ENCODE peak calls at places on chromosomes 7 and 10, in eight cellular contexts. P is Peyer's patch, X is uterus, G is hepatocyte, I is brain microvascular endothelial cell, K is PC-9, C is PC-3, W is HFF-Myc. M is an unnamed sample.

GRCh38 chr7:40551685-40552576 is 417.1 kb downstream of the SUGCT start:
- DNase-seq in P (no peak), X (no peak), G (peak), I (peak), K (no peak), C (peak), W (peak), M (peak)

GRCh38 chr10:83544049-83544448 is 595.3 kb upstream of the GHITM start:
- DNase-seq in P (no peak), X (no peak), G (no peak), I (no peak), K (no peak), C (no peak), W (no peak), M (no peak)

GRCh38 chr7:28207486-28208158 is 27.0 kb upstream of the JAZF1 start:
- DNase-seq in P (no peak), X (no peak), G (no peak), I (no peak), K (no peak), C (peak), W (no peak), M (no peak)

GRCh38 chr10:1413256-1413655 is 324.1 kb downstream of the ADARB2 start:
- DNase-seq in P (no peak), X (no peak), G (no peak), I (no peak), K (no peak), C (no peak), W (no peak), M (no peak)

GRCh38 chr7:7970620-7971307 is 2.2 kb downstream of the GLCCI1 start:
- DNase-seq in P (no peak), X (no peak), G (no peak), I (no peak), K (no peak), C (peak), W (no peak), M (no peak)

GRCh38 chr7:20441346-20441745 is 110.6 kb downstream of the ITGB8 start:
- DNase-seq in P (no peak), X (no peak), G (no peak), I (no peak), K (no peak), C (no peak), W (no peak), M (no peak)

GRCh38 chr10:93672022-93672678 is 30.2 kb downstream of the FRA10AC1 start:
- DNase-seq in P (no peak), X (no peak), G (no peak), I (no peak), K (no peak), C (no peak), W (no peak), M (no peak)

GRCh38 chr7:65438593-65438992 is 64.9 kb downstream of the ZNF92 start:
- DNase-seq in P (no peak), X (no peak), G (peak), I (peak), K (peak), C (peak), W (peak), M (peak)

GRCh38 chr7:34672430-34672829 is 14.4 kb downstream of the NPSR1 start:
- DNase-seq in P (no peak), X (no peak), G (no peak), I (no peak), K (no peak), C (peak), W (no peak), M (no peak)

GRCh38 chr10:69215405-69216176 is 4.5 kb upstream of the HKDC1 start:
- DNase-seq in P (no peak), X (no peak), G (no peak), I (no peak), K (no peak), C (no peak), W (no peak), M (no peak)

GRCh38 chr10:87092861-87093460 is 1.7 kb downstream of the GLUD1 start:
- DNase-seq in P (no peak), X (no peak), G (peak), I (peak), K (peak), C (peak), W (no peak), M (no peak)

GRCh38 chr10:59876695-59877094 is 29.7 kb downstream of the CCDC6 start:
- DNase-seq in P (no peak), X (no peak), G (no peak), I (no peak), K (no peak), C (peak), W (no peak), M (no peak)

GRCh38 chr10:86653379-86653778 is 968 bp upstream of the OPN4 start:
- DNase-seq in P (no peak), X (no peak), G (no peak), I (no peak), K (no peak), C (no peak), W (no peak), M (no peak)

GRCh38 chr7:4399121-4399520 is 283.0 kb upstream of the FOXK1 start:
- DNase-seq in P (no peak), X (no peak), G (no peak), I (no peak), K (no peak), C (no peak), W (no peak), M (no peak)

GRCh38 chr7:70582921-70583895 is 548.7 kb upstream of the GALNT17 start:
- DNase-seq in P (no peak), X (no peak), G (no peak), I (no peak), K (no peak), C (no peak), W (no peak), M (no peak)
- TF ChIP-seq CTCF in P (no peak), X (no peak), G (no peak), I (no peak), K (no peak), C (no peak), W (no peak), M (no peak)

DNA sequence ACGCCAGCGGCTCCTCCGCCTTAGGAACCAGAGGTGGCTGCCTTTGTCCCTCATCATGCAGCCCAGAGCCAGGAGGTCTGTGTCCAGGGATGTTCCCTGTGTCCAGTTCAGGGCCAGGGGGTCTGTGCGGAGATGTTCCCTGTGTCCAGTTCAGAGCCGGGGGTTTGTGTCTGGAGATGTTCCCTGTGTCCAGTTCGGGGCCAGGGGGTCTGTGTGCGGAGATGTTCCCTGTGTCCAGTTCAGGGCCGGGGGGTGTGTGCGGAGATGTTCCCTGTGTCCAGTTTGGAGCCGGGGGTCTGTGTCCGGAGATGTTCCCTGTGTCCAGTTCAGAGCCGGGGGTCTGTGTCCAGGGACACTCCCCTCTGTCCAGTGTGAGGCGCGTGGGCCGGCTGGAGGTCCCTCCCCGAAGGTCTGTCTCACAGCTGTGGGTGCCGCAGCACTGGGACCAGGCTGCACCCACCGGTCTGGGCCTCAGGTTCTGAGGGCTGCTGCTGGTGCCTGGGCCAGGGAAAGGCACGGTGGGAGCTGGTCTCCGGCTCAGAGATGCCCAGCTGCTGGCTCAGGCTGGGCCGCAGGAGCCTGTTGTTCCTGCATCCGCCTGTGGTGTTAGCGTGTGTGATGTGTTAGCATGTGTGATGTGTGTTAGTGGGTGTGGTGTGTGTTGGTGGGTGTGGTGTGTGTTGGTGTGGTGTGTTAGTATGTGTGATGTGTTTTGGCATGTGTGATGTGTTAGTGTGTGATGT is 67.9 kb upstream of the CFAP46 start:
- DNase-seq in P (peak), X (no peak), G (no peak), I (no peak), K (no peak), C (no peak), W (no peak), M (no peak)
- H3K4me3 ChIP-seq in P (no peak), X (no peak), G (no peak), I (no peak), K (no peak), C (no peak), W (no peak), M (no peak)

GRCh38 chr10:100943508-100943907 is 25.8 kb upstream of the SEMA4G start:
- DNase-seq in P (no peak), X (no peak), G (no peak), I (no peak), K (no peak), C (no peak), W (no peak), M (no peak)
- TF ChIP-seq CTCF in P (no peak), X (no peak), G (no peak), I (no peak), K (no peak), C (no peak), W (no peak), M (no peak)

DNA sequence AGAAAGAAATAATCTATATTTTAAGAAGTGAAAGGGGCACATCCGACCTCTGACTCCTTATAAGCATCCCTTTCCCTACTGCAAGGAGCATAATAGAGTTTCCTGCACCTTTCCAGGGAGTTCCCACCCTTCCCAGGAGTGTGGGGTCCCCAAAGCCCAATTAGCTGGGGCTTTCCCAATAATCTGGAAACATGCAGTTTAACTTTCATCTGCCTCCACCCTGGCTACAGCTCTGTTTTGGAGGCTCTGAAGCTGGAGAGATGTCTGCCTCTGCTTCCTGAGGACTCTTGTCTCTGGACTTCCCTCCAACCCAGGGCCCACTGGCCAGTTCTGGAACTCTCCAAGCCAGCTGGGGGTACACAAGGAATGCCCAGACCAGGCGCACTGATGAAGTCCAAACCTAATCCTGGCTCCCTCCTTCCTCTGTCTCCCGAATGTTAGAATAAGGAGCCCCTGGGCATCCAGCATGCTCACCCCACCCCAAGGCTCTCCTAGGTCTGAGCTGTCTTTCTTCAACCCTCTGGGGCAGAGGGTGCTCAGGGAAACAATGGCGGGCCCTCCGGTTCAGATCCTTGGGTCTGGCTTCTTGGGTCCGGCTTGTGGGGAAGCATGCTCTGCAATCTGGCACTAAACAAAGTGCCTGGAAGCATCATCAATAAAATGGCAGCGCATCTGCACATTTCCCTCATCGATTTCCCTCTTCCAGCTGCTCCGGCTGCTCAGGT is 13.4 kb downstream of the HOXA4 start:
- DNase-seq in P (no peak), X (no peak), G (no peak), I (no peak), K (no peak), C (no peak), W (no peak), M (peak)
- H3K4me3 ChIP-seq in P (peak), X (no peak), G (no peak), I (peak), K (peak), C (no peak), W (no peak), M (no peak)

GRCh38 chr10:130043491-130043890 is 67.1 kb downstream of the C10orf143 start:
- DNase-seq in P (no peak), X (no peak), G (no peak), I (no peak), K (no peak), C (no peak), W (no peak), M (no peak)
- TF ChIP-seq CTCF in P (no peak), X (no peak), G (no peak), I (no peak), K (no peak), C (no peak), W (no peak), M (no peak)

GRCh38 chr10:26214538-26215461 is 1.8 kb upstream of the GAD2 start:
- DNase-seq in P (no peak), X (no peak), G (no peak), I (no peak), K (no peak), C (no peak), W (no peak), M (no peak)

GRCh38 chr10:26214004-26214403 is 2.6 kb upstream of the GAD2 start:
- DNase-seq in P (no peak), X (no peak), G (no peak), I (no peak), K (no peak), C (no peak), W (no peak), M (no peak)

GRCh38 chr10:26212511-26212910 is 4.1 kb upstream of the GAD2 start:
- DNase-seq in P (no peak), X (no peak), G (no peak), I (no peak), K (no peak), C (no peak), W (no peak), M (no peak)

GRCh38 chr10:26213157-26213780 is 3.3 kb upstream of the GAD2 start:
- DNase-seq in P (no peak), X (no peak), G (no peak), I (no peak), K (no peak), C (no peak), W (no peak), M (no peak)

DNA sequence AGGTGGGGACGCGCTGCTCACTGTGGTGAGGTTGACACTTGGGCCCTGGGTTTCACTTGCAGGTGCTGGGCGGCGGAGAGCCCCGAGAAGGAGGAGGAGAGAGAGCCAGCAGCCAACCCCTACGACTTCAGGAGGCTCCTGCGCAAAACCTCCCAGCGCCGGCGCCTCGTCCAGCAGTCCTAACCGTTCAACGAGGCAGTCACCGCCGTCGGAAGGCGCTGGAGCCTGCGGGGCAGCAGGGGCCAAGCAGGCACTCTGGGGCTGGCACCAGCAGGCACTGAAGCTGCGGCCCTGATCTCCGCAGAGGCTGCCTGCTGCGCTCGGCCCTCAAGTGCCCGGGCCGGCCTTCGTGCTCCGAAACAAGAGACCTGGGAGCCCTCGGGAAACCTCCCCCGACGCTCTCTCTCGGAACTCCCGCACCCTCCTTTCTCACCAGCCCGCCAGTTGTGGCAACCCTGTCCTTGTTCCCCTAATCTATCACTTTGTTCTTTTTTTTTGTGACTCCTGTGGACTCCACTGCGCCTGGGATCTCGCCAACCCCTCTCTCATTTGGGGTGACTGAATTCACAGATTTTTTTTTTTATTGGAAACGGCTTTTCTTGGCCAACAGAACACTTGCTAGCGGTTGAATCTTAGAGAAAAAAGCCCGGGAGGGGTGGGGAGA is 4.7 kb upstream of the GAD2 start:
- DNase-seq in P (no peak), X (no peak), G (peak), I (no peak), K (no peak), C (no peak), W (no peak), M (no peak)
- H3K4me3 ChIP-seq in P (no peak), X (no peak), G (no peak), I (no peak), K (no peak), C (no peak), W (no peak), M (no peak)

GRCh38 chr7:135147899-135148721 is at the start of gene TMEM140:
- DNase-seq in P (no peak), X (no peak), G (peak), I (peak), K (peak), C (peak), W (no peak), M (peak)
- TF ChIP-seq CTCF in P (no peak), X (peak), G (no peak), I (no peak), K (no peak), C (no peak), W (no peak), M (no peak)

DNA sequence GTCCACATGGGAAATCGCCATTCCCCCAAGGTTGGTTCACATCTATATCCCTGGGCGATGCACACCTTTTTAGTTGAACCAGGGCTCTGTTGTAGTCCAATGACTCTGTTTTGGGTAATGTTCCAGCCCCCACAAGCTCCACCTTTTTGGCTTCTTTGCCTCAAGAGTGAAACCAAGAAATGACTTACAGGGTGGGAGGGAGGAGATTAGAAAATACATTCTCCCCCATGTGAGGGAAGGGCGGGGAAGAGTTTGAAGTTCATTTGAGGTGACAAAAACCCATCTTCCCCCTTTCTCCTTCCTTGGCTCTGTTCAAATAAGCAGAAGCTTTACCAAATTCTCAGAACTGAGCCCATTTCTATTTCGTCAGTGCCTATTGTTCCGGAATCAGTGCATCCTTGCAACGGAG is 82.8 kb downstream of the GATA3 start:
- DNase-seq in P (no peak), X (no peak), G (no peak), I (no peak), K (no peak), C (no peak), W (no peak), M (no peak)
- H3K4me3 ChIP-seq in P (no peak), X (no peak), G (no peak), I (no peak), K (no peak), C (no peak), W (no peak), M (no peak)

M was measured in adrenal gland.